ENCODE peak calls at places on chromosomes 4 and X, in five cellular contexts. One of them, this sample, is unnamed.

GRCh38 chr4:38818441-38818976 is 13.9 kb upstream of the TLR1 start:
- DNase-seq in cardiac muscle cell: no peak
- DNase-seq in heart left ventricle: no peak
- DNase-seq in K562: no peak
- DNase-seq in foreskin keratinocyte: peak
- DNase-seq in this sample: no peak

GRCh38 chr4:101981756-101982155 is 191.2 kb downstream of the BANK1 start:
- DNase-seq in cardiac muscle cell: no peak
- DNase-seq in heart left ventricle: no peak
- DNase-seq in K562: no peak
- DNase-seq in foreskin keratinocyte: peak
- DNase-seq in this sample: peak

GRCh38 chrX:101931104-101931493 is 728 bp downstream of the ZMAT1 start:
- DNase-seq in cardiac muscle cell: no peak
- DNase-seq in heart left ventricle: no peak
- DNase-seq in K562: no peak
- DNase-seq in foreskin keratinocyte: no peak
- DNase-seq in this sample: no peak

GRCh38 chr4:8639021-8639420 is 46.5 kb downstream of the CPZ start:
- DNase-seq in cardiac muscle cell: no peak
- DNase-seq in heart left ventricle: peak
- DNase-seq in K562: no peak
- DNase-seq in foreskin keratinocyte: no peak
- DNase-seq in this sample: no peak

GRCh38 chr4:138949866-138950265 is 65.7 kb upstream of the NOCT start:
- DNase-seq in cardiac muscle cell: no peak
- DNase-seq in heart left ventricle: no peak
- DNase-seq in K562: no peak
- DNase-seq in foreskin keratinocyte: no peak
- DNase-seq in this sample: no peak

GRCh38 chrX:103151799-103152198 is 58.9 kb upstream of the NXF3 start:
- DNase-seq in cardiac muscle cell: no peak
- DNase-seq in heart left ventricle: no peak
- DNase-seq in K562: no peak
- DNase-seq in foreskin keratinocyte: peak
- DNase-seq in this sample: peak

GRCh38 chrX:96752776-96753175 is 68.1 kb downstream of the DIAPH2 start:
- DNase-seq in cardiac muscle cell: no peak
- DNase-seq in heart left ventricle: no peak
- DNase-seq in K562: no peak
- DNase-seq in foreskin keratinocyte: peak
- DNase-seq in this sample: peak

GRCh38 chrX:114924846-114925245 is 92.6 kb downstream of the IL13RA2 start:
- DNase-seq in cardiac muscle cell: peak
- DNase-seq in heart left ventricle: no peak
- DNase-seq in K562: no peak
- DNase-seq in foreskin keratinocyte: peak
- DNase-seq in this sample: peak

GRCh38 chrX:155046811-155047528 is 20.3 kb downstream of the FUNDC2 start:
- DNase-seq in cardiac muscle cell: no peak
- DNase-seq in heart left ventricle: no peak
- DNase-seq in K562: no peak
- DNase-seq in foreskin keratinocyte: no peak
- DNase-seq in this sample: no peak

GRCh38 chr4:20773144-20773997 is 73.1 kb downstream of the PACRGL start:
- DNase-seq in cardiac muscle cell: peak
- DNase-seq in heart left ventricle: no peak
- DNase-seq in K562: peak
- DNase-seq in foreskin keratinocyte: peak
- DNase-seq in this sample: peak

GRCh38 chrX:58025979-58026378 is 115.7 kb upstream of the ZXDA start:
- DNase-seq in cardiac muscle cell: peak
- DNase-seq in heart left ventricle: no peak
- DNase-seq in K562: peak
- DNase-seq in foreskin keratinocyte: no peak
- DNase-seq in this sample: peak

GRCh38 chr4:186685744-186686143 is 37.9 kb downstream of the FAT1 start:
- DNase-seq in cardiac muscle cell: peak
- DNase-seq in heart left ventricle: no peak
- DNase-seq in K562: no peak
- DNase-seq in foreskin keratinocyte: peak
- DNase-seq in this sample: peak

GRCh38 chrX:51891821-51892551 is 1.4 kb upstream of the MAGED1 start:
- DNase-seq in cardiac muscle cell: peak
- DNase-seq in heart left ventricle: peak
- DNase-seq in K562: no peak
- DNase-seq in foreskin keratinocyte: no peak
- DNase-seq in this sample: peak

GRCh38 chr4:54090804-54091623 is 8.9 kb upstream of the GSX2 start:
- DNase-seq in cardiac muscle cell: peak
- DNase-seq in heart left ventricle: peak
- DNase-seq in K562: peak
- DNase-seq in foreskin keratinocyte: no peak
- DNase-seq in this sample: no peak

GRCh38 chrX:53128097-53128749 is 34.3 kb downstream of the KANTR start:
- DNase-seq in cardiac muscle cell: no peak
- DNase-seq in heart left ventricle: no peak
- DNase-seq in K562: no peak
- DNase-seq in foreskin keratinocyte: no peak
- DNase-seq in this sample: no peak

GRCh38 chr4:138959421-138959820 is 56.2 kb upstream of the NOCT start:
- DNase-seq in cardiac muscle cell: peak
- DNase-seq in heart left ventricle: no peak
- DNase-seq in K562: no peak
- DNase-seq in foreskin keratinocyte: no peak
- DNase-seq in this sample: no peak

GRCh38 chr4:24601121-24601520 is 16.8 kb upstream of the DHX15 start:
- DNase-seq in cardiac muscle cell: no peak
- DNase-seq in heart left ventricle: no peak
- DNase-seq in K562: no peak
- DNase-seq in foreskin keratinocyte: no peak
- DNase-seq in this sample: no peak

GRCh38 chr4:138235419-138235952 is 6.7 kb downstream of the SLC7A11 start:
- DNase-seq in cardiac muscle cell: peak
- DNase-seq in heart left ventricle: no peak
- DNase-seq in K562: peak
- DNase-seq in foreskin keratinocyte: peak
- DNase-seq in this sample: peak

GRCh38 chrX:11382935-11383334 is 89.7 kb downstream of the AMELX start:
- DNase-seq in cardiac muscle cell: no peak
- DNase-seq in heart left ventricle: no peak
- DNase-seq in K562: no peak
- DNase-seq in foreskin keratinocyte: no peak
- DNase-seq in this sample: no peak

GRCh38 chr4:184423003-184423686 is 51.2 kb downstream of the IRF2 start:
- DNase-seq in cardiac muscle cell: no peak
- DNase-seq in heart left ventricle: no peak
- DNase-seq in K562: no peak
- DNase-seq in foreskin keratinocyte: no peak
- DNase-seq in this sample: no peak

GRCh38 chrX:17242470-17242869 is 132.5 kb upstream of the NHS start:
- DNase-seq in cardiac muscle cell: peak
- DNase-seq in heart left ventricle: no peak
- DNase-seq in K562: peak
- DNase-seq in foreskin keratinocyte: peak
- DNase-seq in this sample: peak

GRCh38 chrX:7925867-7926472 is 1.2 kb downstream of the PNPLA4 start:
- DNase-seq in cardiac muscle cell: peak
- DNase-seq in heart left ventricle: peak
- DNase-seq in K562: peak
- DNase-seq in foreskin keratinocyte: peak
- DNase-seq in this sample: peak

GRCh38 chr4:174521800-174522182 is 497 bp downstream of the HPGD start:
- DNase-seq in cardiac muscle cell: no peak
- DNase-seq in heart left ventricle: no peak
- DNase-seq in K562: no peak
- DNase-seq in foreskin keratinocyte: peak
- DNase-seq in this sample: peak
- H3K27ac ChIP-seq in cardiac muscle cell: no peak
- H3K27ac ChIP-seq in heart left ventricle: no peak
- H3K27ac ChIP-seq in K562: no peak
- H3K27ac ChIP-seq in foreskin keratinocyte: no peak
- H3K27ac ChIP-seq in this sample: no peak

GRCh38 chr4:6465985-6466384 is 6.4 kb downstream of the PPP2R2C start:
- DNase-seq in cardiac muscle cell: no peak
- DNase-seq in heart left ventricle: no peak
- DNase-seq in K562: no peak
- DNase-seq in foreskin keratinocyte: no peak
- DNase-seq in this sample: no peak
- H3K27ac ChIP-seq in cardiac muscle cell: no peak
- H3K27ac ChIP-seq in heart left ventricle: no peak
- H3K27ac ChIP-seq in K562: no peak
- H3K27ac ChIP-seq in foreskin keratinocyte: no peak
- H3K27ac ChIP-seq in this sample: no peak

GRCh38 chrX:129540068-129540653 is at the start of gene OCRL:
- DNase-seq in cardiac muscle cell: peak
- DNase-seq in heart left ventricle: peak
- DNase-seq in K562: peak
- DNase-seq in foreskin keratinocyte: no peak
- DNase-seq in this sample: peak

GRCh38 chrX:129545408-129545807 is 5.3 kb downstream of the OCRL start:
- DNase-seq in cardiac muscle cell: no peak
- DNase-seq in heart left ventricle: no peak
- DNase-seq in K562: no peak
- DNase-seq in foreskin keratinocyte: no peak
- DNase-seq in this sample: no peak

GRCh38 chrX:129540725-129541184 is 696 bp downstream of the OCRL start:
- DNase-seq in cardiac muscle cell: no peak
- DNase-seq in heart left ventricle: no peak
- DNase-seq in K562: no peak
- DNase-seq in foreskin keratinocyte: no peak
- DNase-seq in this sample: peak

GRCh38 chrX:129549124-129549523 is 9.1 kb downstream of the OCRL start:
- DNase-seq in cardiac muscle cell: no peak
- DNase-seq in heart left ventricle: no peak
- DNase-seq in K562: no peak
- DNase-seq in foreskin keratinocyte: no peak
- DNase-seq in this sample: no peak

DNA sequence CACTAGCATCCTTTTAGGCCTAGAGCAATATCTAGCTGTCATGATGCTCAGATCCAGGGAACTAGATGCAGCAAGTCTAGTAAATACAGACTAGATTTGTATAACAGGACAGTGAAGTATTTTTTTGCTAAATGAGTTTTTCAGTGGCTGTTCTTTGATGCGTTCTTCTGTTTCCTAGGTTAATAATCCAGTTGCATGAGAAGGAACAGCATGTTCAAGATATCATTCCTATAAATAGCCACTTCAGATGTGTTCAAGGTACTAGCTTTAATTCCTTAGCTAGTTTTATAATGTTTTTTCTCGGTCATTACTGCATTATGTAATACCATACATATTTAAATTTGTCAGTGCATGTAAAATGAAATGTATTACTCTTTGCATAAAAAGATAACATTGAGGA is 4.7 kb downstream of the OCRL start:
- DNase-seq in cardiac muscle cell: no peak
- DNase-seq in heart left ventricle: no peak
- DNase-seq in K562: no peak
- DNase-seq in foreskin keratinocyte: no peak
- DNase-seq in this sample: no peak
- H3K27ac ChIP-seq in cardiac muscle cell: no peak
- H3K27ac ChIP-seq in heart left ventricle: no peak
- H3K27ac ChIP-seq in K562: no peak
- H3K27ac ChIP-seq in foreskin keratinocyte: no peak
- H3K27ac ChIP-seq in this sample: no peak

GRCh38 chrX:23398570-23398969 is 63.9 kb downstream of the PTCHD1 start:
- DNase-seq in cardiac muscle cell: no peak
- DNase-seq in heart left ventricle: no peak
- DNase-seq in K562: no peak
- DNase-seq in foreskin keratinocyte: no peak
- DNase-seq in this sample: no peak

GRCh38 chrX:23403849-23404248 is 69.2 kb downstream of the PTCHD1 start:
- DNase-seq in cardiac muscle cell: peak
- DNase-seq in heart left ventricle: no peak
- DNase-seq in K562: no peak
- DNase-seq in foreskin keratinocyte: no peak
- DNase-seq in this sample: peak
- H3K27ac ChIP-seq in cardiac muscle cell: no peak
- H3K27ac ChIP-seq in heart left ventricle: no peak
- H3K27ac ChIP-seq in K562: no peak
- H3K27ac ChIP-seq in foreskin keratinocyte: no peak
- H3K27ac ChIP-seq in this sample: no peak

GRCh38 chrX:136156560-136157117 is 9.3 kb downstream of the FHL1 start:
- DNase-seq in cardiac muscle cell: no peak
- DNase-seq in heart left ventricle: no peak
- DNase-seq in K562: no peak
- DNase-seq in foreskin keratinocyte: peak
- DNase-seq in this sample: no peak
- H3K27ac ChIP-seq in cardiac muscle cell: no peak
- H3K27ac ChIP-seq in heart left ventricle: no peak
- H3K27ac ChIP-seq in K562: no peak
- H3K27ac ChIP-seq in foreskin keratinocyte: peak
- H3K27ac ChIP-seq in this sample: no peak

This sample was measured in mesendoderm.